ENCODE peak calls at places on chromosomes 1 and 21, in ten cellular contexts. Q is esophagus muscularis mucosa; Y is effector memory CD4-positive, alpha-beta T cell; J is cardiac muscle cell; O is astrocyte; T is tibial nerve; U is heart right ventricle; I is testis; S is brain microvascular endothelial cell; V is neural progenitor cell. F is an unnamed sample. For H3K36me3, the result is how much of the 10 kb centered on the place peaks cover.

GRCh38 chr1:64474639-64475038 is 4.7 kb downstream of the CACHD1 start:
- DNase-seq in I (peak), J (no peak), O (no peak), T (no peak), Q (peak), Y (no peak), U (peak), V (no peak), S (no peak), F (no peak)

GRCh38 chr1:248817065-248817464 is 8.7 kb downstream of the SH3BP5L start:
- DNase-seq in T (no peak), O (no peak), Y (no peak), J (peak), I (no peak), V (no peak), Q (no peak), S (no peak), U (no peak), F (no peak)

GRCh38 chr1:68120136-68120791 is 69.8 kb upstream of the DIRAS3 start:
- DNase-seq in Y (no peak), O (peak), J (peak), V (peak), Q (peak), T (no peak), U (no peak), S (peak), I (peak), F (no peak)

GRCh38 chr1:21909787-21910503 is 27.2 kb downstream of the HSPG2 start:
- DNase-seq in J (peak), V (peak), O (peak), Y (no peak), S (peak), U (peak), T (no peak), I (peak), Q (no peak), F (no peak)

GRCh38 chr1:31549807-31550620 is 26.3 kb upstream of the TINAGL1 start:
- DNase-seq in U (no peak), S (no peak), T (no peak), V (no peak), Q (no peak), I (no peak), O (no peak), Y (no peak), J (peak), F (peak)

GRCh38 chr1:155504207-155504606 is 58.4 kb downstream of the ASH1L start:
- DNase-seq in Q (no peak), S (peak), T (no peak), O (no peak), J (peak), U (no peak), I (no peak), V (no peak), Y (no peak), F (peak)

GRCh38 chr1:20194224-20194623 is 7.9 kb upstream of the PLA2G2C start:
- DNase-seq in V (no peak), Y (no peak), I (no peak), S (no peak), T (no peak), U (no peak), Q (no peak), O (no peak), J (no peak), F (no peak)

GRCh38 chr1:214316597-214316996 is 35.6 kb downstream of the SMYD2 start:
- DNase-seq in S (peak), Y (no peak), O (peak), V (peak), T (no peak), I (no peak), J (no peak), Q (no peak), U (no peak), F (peak)

GRCh38 chr1:202972046-202972445 is 5.0 kb upstream of the CYB5R1 start:
- DNase-seq in Q (no peak), V (no peak), U (no peak), O (no peak), I (no peak), Y (no peak), S (no peak), J (no peak), T (no peak), F (no peak)

GRCh38 chr1:156733989-156734584 is 5.5 kb upstream of the ISG20L2 start:
- DNase-seq in Q (no peak), T (no peak), S (no peak), Y (no peak), O (no peak), V (no peak), I (no peak), J (no peak), U (no peak), F (no peak)

GRCh38 chr21:39660191-39660590 is 47.5 kb downstream of the B3GALT5 start:
- DNase-seq in V (no peak), O (peak), J (peak), Q (no peak), U (peak), S (peak), T (no peak), Y (no peak), I (no peak), F (no peak)

GRCh38 chr1:11767932-11768704 is 6.1 kb downstream of the C1orf167 start:
- DNase-seq in Y (no peak), I (no peak), Q (no peak), U (no peak), J (no peak), S (no peak), T (no peak), V (no peak), O (no peak), F (no peak)

GRCh38 chr1:34547043-34547674 is 207.7 kb upstream of the GJB5 start:
- DNase-seq in S (no peak), I (no peak), Y (no peak), Q (peak), V (peak), U (no peak), J (no peak), O (no peak), T (no peak), F (peak)

GRCh38 chr1:246265481-246265880 is 241.6 kb downstream of the SMYD3 start:
- DNase-seq in J (no peak), V (no peak), U (no peak), T (no peak), O (no peak), I (no peak), S (no peak), Y (no peak), Q (no peak), F (no peak)

GRCh38 chr1:30324251-30325084 is 398.9 kb downstream of the MATN1 start:
- DNase-seq in I (no peak), J (no peak), V (no peak), Y (no peak), T (no peak), U (no peak), S (no peak), O (no peak), Q (no peak), F (no peak)

GRCh38 chr1:30325999-30326398 is 397.4 kb downstream of the MATN1 start:
- DNase-seq in Q (peak), I (no peak), S (no peak), Y (no peak), V (no peak), J (no peak), U (no peak), T (no peak), O (no peak), F (no peak)

GRCh38 chr1:30323352-30323751 is 400.0 kb downstream of the MATN1 start:
- DNase-seq in Q (no peak), Y (no peak), T (no peak), V (no peak), I (no peak), O (no peak), J (no peak), S (no peak), U (no peak), F (no peak)

GRCh38 chr1:30323841-30324240 is 399.5 kb downstream of the MATN1 start:
- DNase-seq in O (no peak), U (no peak), I (no peak), Y (no peak), V (no peak), S (no peak), Q (no peak), J (no peak), T (no peak), F (no peak)

GRCh38 chr1:30325085-30325935 is 398.1 kb downstream of the MATN1 start:
- DNase-seq in I (no peak), Y (no peak), Q (no peak), S (no peak), T (no peak), O (no peak), U (no peak), J (no peak), V (no peak), F (no peak)
- H3K36me3 ChIP-seq in I (under half), Y (under half), Q (under half), S (under half), T (under half), O (under half), U (under half), J (under half), V (under half), F (under half)

DNA sequence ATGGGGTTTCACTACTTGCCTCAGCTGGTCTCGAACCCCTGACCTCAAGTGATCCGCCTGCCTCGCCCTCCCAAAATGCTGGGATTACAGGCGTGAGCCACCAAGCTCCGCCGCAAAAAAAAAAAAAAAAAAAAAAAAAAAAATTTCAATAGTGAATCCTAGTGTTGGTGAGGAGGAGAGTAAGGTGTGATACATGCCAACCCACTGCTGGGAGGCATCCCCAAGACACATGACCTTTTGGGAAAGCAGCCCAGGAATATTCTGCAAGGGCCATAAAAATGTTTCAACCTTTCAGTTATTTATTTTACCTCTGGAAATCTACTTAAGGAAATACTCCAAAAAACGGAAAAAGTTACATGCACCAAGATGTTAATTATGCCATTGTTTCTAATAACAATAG is 69.0 kb downstream of the ITPKB start:
- DNase-seq in S (no peak), V (no peak), U (no peak), Q (no peak), Y (no peak), I (no peak), J (no peak), O (no peak), T (no peak), F (no peak)
- H3K36me3 ChIP-seq in S (under half), V (under half), U (under half), Q (under half), Y (under half), I (under half), J (under half), O (under half), T (under half), F (under half)

GRCh38 chr1:110524311-110525249 is 5.6 kb upstream of the KCNA10 start:
- DNase-seq in O (no peak), V (peak), S (peak), T (no peak), Y (peak), I (peak), U (peak), Q (no peak), J (peak), F (peak)

GRCh38 chr1:110523011-110523410 is 4.0 kb upstream of the KCNA10 start:
- DNase-seq in J (no peak), O (no peak), T (no peak), S (no peak), Q (no peak), V (no peak), I (no peak), U (no peak), Y (no peak), F (no peak)

GRCh38 chr1:110515041-110515440 is 3.9 kb downstream of the KCNA10 start:
- DNase-seq in V (no peak), O (no peak), J (no peak), Q (no peak), T (no peak), I (no peak), U (no peak), Y (no peak), S (no peak), F (no peak)

GRCh38 chr1:110515896-110516295 is 3.1 kb downstream of the KCNA10 start:
- DNase-seq in Q (no peak), S (no peak), J (no peak), V (no peak), O (no peak), T (no peak), I (no peak), U (no peak), Y (no peak), F (no peak)

DNA sequence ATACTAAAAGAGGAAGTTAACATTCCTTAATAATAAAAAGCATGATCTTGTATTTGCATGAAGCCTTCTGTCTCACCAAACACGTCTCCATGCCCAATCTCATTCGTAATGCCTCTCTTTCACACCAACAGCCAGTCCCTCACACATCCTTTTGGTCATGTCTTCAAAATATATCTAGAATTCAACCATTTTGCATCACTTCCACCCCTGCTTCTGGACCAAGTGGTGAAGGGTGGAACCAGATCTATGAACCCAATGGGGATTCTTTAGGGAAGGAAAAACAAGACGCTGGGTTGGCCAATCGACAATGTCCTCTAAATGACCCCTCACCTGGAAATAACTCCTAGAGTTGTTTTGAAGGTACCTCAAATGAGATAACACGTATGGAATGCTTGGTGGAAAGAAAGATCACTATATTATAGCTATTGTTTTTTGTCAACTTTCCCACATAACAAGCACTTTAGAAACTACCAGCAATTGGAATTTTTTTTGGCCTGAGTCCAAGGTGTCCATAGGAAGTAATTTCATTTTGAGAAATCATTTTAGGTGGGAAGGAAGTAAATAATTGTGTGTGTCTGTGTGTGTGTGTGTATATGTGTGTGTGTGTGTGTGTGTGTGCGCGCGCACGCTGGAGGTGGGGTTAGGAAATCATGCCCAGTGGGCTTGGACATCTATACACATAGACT is at the start of gene KCNA10:
- DNase-seq in J (no peak), S (no peak), T (no peak), Y (no peak), V (no peak), I (no peak), Q (no peak), O (no peak), U (no peak), F (no peak)
- H3K36me3 ChIP-seq in J (under half), S (under half), T (under half), Y (under half), V (under half), I (under half), Q (under half), O (under half), U (under half), F (under half)

DNA sequence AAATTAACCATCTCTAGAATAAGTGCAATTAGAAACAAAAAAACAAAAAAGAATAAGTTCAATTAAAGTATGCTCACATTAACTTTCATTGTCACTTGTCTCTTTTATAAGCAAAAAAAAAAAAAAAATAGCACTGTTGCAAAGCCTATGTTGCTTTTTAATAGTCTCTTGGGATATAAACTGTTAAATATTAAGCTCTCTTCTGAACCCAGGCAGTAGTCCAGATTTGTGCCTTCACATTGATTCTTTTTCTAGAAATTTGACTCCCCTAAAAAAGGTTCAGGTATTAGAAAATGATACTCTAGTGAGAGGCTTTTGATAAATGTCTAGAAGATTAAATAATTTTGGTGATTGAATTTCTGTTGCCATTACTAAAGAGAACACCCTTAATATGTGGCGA is 132.0 kb downstream of the ATP5PO start:
- DNase-seq in V (no peak), T (no peak), I (no peak), O (no peak), Y (no peak), U (no peak), Q (no peak), S (no peak), J (no peak), F (no peak)
- H3K36me3 ChIP-seq in V (under half), T (under half), I (under half), O (under half), Y (under half), U (under half), Q (under half), S (under half), J (under half), F (under half)